ENCODE peak calls at places on chromosome 5, in eight cellular contexts. J is mesenchymal stem cell; Y is A549; H is HCT116; O is CD8-positive, alpha-beta memory T cell; M is pancreas; Q is Peyer's patch; D is sigmoid colon. S is an unnamed sample.

GRCh38 chr5:82641362-82641988 is 363.3 kb upstream of the RPS23 start:
- DNase-seq in J (peak), Y (peak), H (peak), O (no peak), M (no peak), Q (no peak), D (peak), S (no peak)

GRCh38 chr5:39176740-39177628 is 42.4 kb downstream of the FYB1 start:
- DNase-seq in J (no peak), Y (no peak), H (no peak), O (no peak), M (no peak), Q (no peak), D (no peak), S (no peak)

GRCh38 chr5:168364151-168364661 is 72.8 kb downstream of the WWC1 start:
- DNase-seq in J (no peak), Y (no peak), H (peak), O (no peak), M (no peak), Q (no peak), D (no peak), S (no peak)

GRCh38 chr5:135738564-135738875 is 95.9 kb upstream of the SLC25A48 start:
- DNase-seq in J (no peak), Y (no peak), H (no peak), O (no peak), M (no peak), Q (no peak), D (no peak), S (no peak)

GRCh38 chr5:42912184-42912766 is 100.6 kb upstream of the SELENOP start:
- DNase-seq in J (peak), Y (peak), H (peak), O (peak), M (no peak), Q (no peak), D (no peak), S (no peak)

GRCh38 chr5:60883229-60883628 is 39.2 kb upstream of the ELOVL7 start:
- DNase-seq in J (peak), Y (peak), H (peak), O (no peak), M (no peak), Q (no peak), D (no peak), S (no peak)

GRCh38 chr5:138595396-138595795 is 20.2 kb upstream of the HSPA9 start:
- DNase-seq in J (no peak), Y (no peak), H (no peak), O (no peak), M (no peak), Q (no peak), D (no peak), S (no peak)

GRCh38 chr5:10933141-10933540 is 172.1 kb upstream of the DAP start:
- DNase-seq in J (no peak), Y (no peak), H (no peak), O (no peak), M (no peak), Q (no peak), D (no peak), S (no peak)

GRCh38 chr5:138472353-138472752 is 7.1 kb downstream of the EGR1 start:
- DNase-seq in J (peak), Y (no peak), H (no peak), O (no peak), M (no peak), Q (no peak), D (no peak), S (no peak)

GRCh38 chr5:107476783-107477182 is 194.0 kb downstream of the EFNA5 start:
- DNase-seq in J (peak), Y (peak), H (no peak), O (peak), M (no peak), Q (no peak), D (no peak), S (no peak)

GRCh38 chr5:90709323-90710148 is 150.9 kb downstream of the ADGRV1 start:
- DNase-seq in J (peak), Y (peak), H (peak), O (no peak), M (no peak), Q (no peak), D (no peak), S (no peak)

GRCh38 chr5:31413030-31413812 is 118.7 kb downstream of the DROSHA start:
- DNase-seq in J (no peak), Y (no peak), H (no peak), O (no peak), M (no peak), Q (no peak), D (no peak), S (peak)

GRCh38 chr5:174323878-174324281 is 278.4 kb downstream of the NSG2 start:
- DNase-seq in J (peak), Y (peak), H (peak), O (no peak), M (no peak), Q (no peak), D (no peak), S (peak)

GRCh38 chr5:85278193-85278592 is 893.5 kb upstream of the EDIL3 start:
- DNase-seq in J (no peak), Y (no peak), H (no peak), O (no peak), M (no peak), Q (no peak), D (no peak), S (no peak)

GRCh38 chr5:112921833-112922817 is at the start of gene REEP5:
- DNase-seq in J (peak), Y (peak), H (peak), O (peak), M (peak), Q (peak), D (peak), S (peak)

GRCh38 chr5:36090033-36090432 is 23.4 kb upstream of the UGT3A2 start:
- DNase-seq in J (peak), Y (peak), H (peak), O (no peak), M (no peak), Q (no peak), D (no peak), S (no peak)

GRCh38 chr5:34674226-34674625 is 18.1 kb downstream of the RAI14 start:
- DNase-seq in J (peak), Y (no peak), H (no peak), O (no peak), M (no peak), Q (no peak), D (no peak), S (no peak)

GRCh38 chr5:14628346-14628745 is 36.2 kb upstream of the OTULIN start:
- DNase-seq in J (peak), Y (peak), H (no peak), O (peak), M (no peak), Q (no peak), D (no peak), S (no peak)

GRCh38 chr5:83509535-83509934 is 38.0 kb downstream of the VCAN start:
- DNase-seq in J (peak), Y (peak), H (no peak), O (no peak), M (no peak), Q (no peak), D (peak), S (no peak)

GRCh38 chr5:111585946-111586345 is 73.6 kb upstream of the STARD4 start:
- DNase-seq in J (no peak), Y (no peak), H (no peak), O (no peak), M (no peak), Q (no peak), D (no peak), S (no peak)

GRCh38 chr5:59724482-59725392 is 168.8 kb downstream of the PDE4D start:
- DNase-seq in J (peak), Y (peak), H (peak), O (no peak), M (no peak), Q (no peak), D (no peak), S (no peak)

GRCh38 chr5:59496524-59497134 is 396.9 kb downstream of the PDE4D start:
- DNase-seq in J (no peak), Y (peak), H (no peak), O (no peak), M (no peak), Q (peak), D (no peak), S (no peak)

GRCh38 chr5:106269252-106269843 is 1401.4 kb downstream of the EFNA5 start:
- DNase-seq in J (peak), Y (peak), H (peak), O (no peak), M (no peak), Q (no peak), D (no peak), S (no peak)

GRCh38 chr5:175671013-175671412 is 13.1 kb downstream of the HRH2 start:
- DNase-seq in J (no peak), Y (no peak), H (no peak), O (no peak), M (no peak), Q (no peak), D (no peak), S (no peak)

GRCh38 chr5:172840077-172840777 is 6.2 kb downstream of the ERGIC1 start:
- DNase-seq in J (no peak), Y (no peak), H (no peak), O (no peak), M (no peak), Q (peak), D (no peak), S (no peak)

GRCh38 chr5:170216262-170216864 is 16.4 kb upstream of the C5orf58 start:
- DNase-seq in J (peak), Y (peak), H (peak), O (no peak), M (no peak), Q (no peak), D (no peak), S (no peak)

DNA sequence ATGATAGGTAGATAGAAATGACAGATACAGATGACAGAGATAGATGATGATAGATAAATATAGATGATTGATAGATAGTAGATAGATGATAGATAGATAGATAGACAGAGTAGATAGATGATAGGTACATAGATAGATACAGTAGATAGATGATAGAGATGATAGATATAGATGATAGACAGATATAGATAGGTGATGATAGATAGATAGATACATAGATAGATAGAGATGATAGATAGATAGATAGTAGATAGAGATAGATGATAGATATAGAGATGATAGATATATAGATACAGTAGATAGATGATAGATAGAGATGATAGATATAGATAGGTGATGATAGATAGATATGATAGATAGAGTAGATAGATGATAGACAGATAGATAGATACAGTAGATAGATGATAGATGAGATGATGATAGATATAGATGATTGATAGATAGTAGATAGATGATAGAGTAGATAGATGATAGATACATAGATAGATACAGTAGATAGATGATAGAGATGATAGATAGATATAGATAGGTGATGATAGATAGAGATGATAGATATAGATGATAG is 95.7 kb upstream of the SMIM23 start:
- DNase-seq in J (no peak), Y (no peak), H (no peak), O (no peak), M (no peak), Q (no peak), D (no peak), S (no peak)
- H3K27ac ChIP-seq in J (no peak), Y (no peak), H (no peak), O (no peak), M (no peak), Q (no peak), D (no peak), S (no peak)

GRCh38 chr5:76546497-76547102 is 76.6 kb downstream of the F2RL2 start:
- DNase-seq in J (no peak), Y (no peak), H (no peak), O (no peak), M (no peak), Q (no peak), D (no peak), S (no peak)

GRCh38 chr5:76542236-76542635 is 81.0 kb downstream of the F2RL2 start:
- DNase-seq in J (no peak), Y (no peak), H (no peak), O (no peak), M (no peak), Q (no peak), D (no peak), S (no peak)

GRCh38 chr5:76542887-76543690 is 80.1 kb downstream of the F2RL2 start:
- DNase-seq in J (peak), Y (no peak), H (no peak), O (peak), M (no peak), Q (no peak), D (no peak), S (no peak)

GRCh38 chr5:76545184-76545583 is 78.0 kb downstream of the F2RL2 start:
- DNase-seq in J (no peak), Y (no peak), H (no peak), O (no peak), M (no peak), Q (no peak), D (no peak), S (no peak)

GRCh38 chr5:76544268-76544926 is 78.8 kb downstream of the F2RL2 start:
- DNase-seq in J (peak), Y (peak), H (peak), O (peak), M (no peak), Q (peak), D (no peak), S (no peak)
- H3K27ac ChIP-seq in J (no peak), Y (no peak), H (no peak), O (peak), M (no peak), Q (peak), D (peak), S (no peak)

DNA sequence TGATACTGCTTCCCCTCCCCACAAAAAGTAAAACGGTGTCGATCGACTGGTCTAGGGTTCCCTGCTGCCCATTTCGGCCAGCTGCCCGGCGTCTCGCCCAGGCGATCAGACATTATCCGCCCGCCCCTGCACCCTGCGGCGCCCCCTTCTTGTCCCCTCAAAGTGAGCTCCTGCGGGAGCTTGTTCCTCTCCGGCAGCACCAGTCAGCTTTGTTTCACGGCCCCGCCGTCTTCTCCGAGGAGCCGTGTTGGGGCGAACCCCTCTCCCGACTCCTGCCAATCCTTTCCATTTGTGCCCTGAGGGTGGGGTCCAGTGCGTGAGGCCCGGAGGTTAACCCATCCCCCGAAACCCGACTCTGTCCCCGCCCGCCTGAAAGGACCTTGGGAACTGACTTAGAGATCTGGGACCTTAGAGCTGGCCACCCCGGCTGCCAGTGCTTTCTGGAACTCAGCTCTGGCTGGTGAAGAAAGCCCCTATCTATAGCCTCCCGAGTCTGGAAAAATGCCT is 518 bp downstream of the UBE2B start:
- DNase-seq in J (peak), Y (peak), H (no peak), O (peak), M (peak), Q (peak), D (peak), S (no peak)
- H3K27ac ChIP-seq in J (peak), Y (peak), H (peak), O (peak), M (peak), Q (peak), D (peak), S (peak)

GRCh38 chr5:161306354-161306990 is 240.1 kb downstream of the GABRB2 start:
- DNase-seq in J (no peak), Y (no peak), H (no peak), O (no peak), M (no peak), Q (no peak), D (no peak), S (peak)
- H3K27ac ChIP-seq in J (no peak), Y (no peak), H (no peak), O (no peak), M (no peak), Q (no peak), D (no peak), S (no peak)

GRCh38 chr5:178650214-178650613 is 23.4 kb upstream of the CLK4 start:
- DNase-seq in J (no peak), Y (no peak), H (no peak), O (no peak), M (no peak), Q (no peak), D (no peak), S (no peak)

GRCh38 chr5:178651046-178651810 is 24.4 kb upstream of the CLK4 start:
- DNase-seq in J (no peak), Y (no peak), H (no peak), O (no peak), M (no peak), Q (no peak), D (no peak), S (no peak)
- H3K27ac ChIP-seq in J (no peak), Y (no peak), H (no peak), O (no peak), M (no peak), Q (no peak), D (no peak), S (no peak)

GRCh38 chr5:127001621-127002296 is 28.6 kb downstream of the MARCHF3 start:
- DNase-seq in J (peak), Y (peak), H (no peak), O (no peak), M (no peak), Q (no peak), D (no peak), S (no peak)
- H3K27ac ChIP-seq in J (peak), Y (no peak), H (no peak), O (no peak), M (no peak), Q (no peak), D (no peak), S (no peak)

DNA sequence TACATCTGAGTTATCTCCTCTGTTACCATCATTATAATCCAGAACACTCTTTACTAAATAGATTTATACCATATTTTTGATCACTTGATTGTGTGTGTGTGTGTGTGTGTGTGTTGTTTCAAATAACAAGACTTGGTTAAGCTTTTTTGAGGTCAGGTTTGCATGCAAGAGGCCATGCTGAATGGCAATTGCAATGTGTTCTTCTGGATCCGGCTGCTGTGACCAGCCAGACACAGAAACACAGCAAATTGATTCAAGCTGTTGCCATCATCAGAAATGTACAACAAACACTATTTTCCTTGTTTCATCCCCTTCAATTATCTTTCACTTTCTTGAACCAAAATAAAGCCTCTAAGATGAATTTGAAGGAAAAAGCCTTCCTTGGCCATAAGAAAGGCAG is 54.0 kb downstream of the DPYSL3 start:
- DNase-seq in J (peak), Y (no peak), H (no peak), O (no peak), M (no peak), Q (no peak), D (no peak), S (no peak)
- H3K27ac ChIP-seq in J (no peak), Y (no peak), H (no peak), O (no peak), M (no peak), Q (no peak), D (peak), S (no peak)

GRCh38 chr5:147431586-147431985 is 78.3 kb downstream of the DPYSL3 start:
- DNase-seq in J (no peak), Y (no peak), H (no peak), O (no peak), M (no peak), Q (no peak), D (no peak), S (no peak)
- H3K27ac ChIP-seq in J (no peak), Y (no peak), H (no peak), O (no peak), M (no peak), Q (no peak), D (peak), S (no peak)

S was measured in caudate nucleus.